ENCODE peak calls at places on chromosomes 5 and 9, in five cellular contexts. V, N, R, D and G are unnamed samples.
A peak's percentile ranks its signal among the peaks of the same experiment; 100 is the strongest.

GRCh38 chr9:37390759-37391158 is 31.7 kb upstream of the GRHPR start:
- DNase-seq in V (no peak), N (no peak), R (peak; percentile 19), D (peak; percentile 74), G (no peak)

GRCh38 chr5:79193643-79194042 is 42.3 kb upstream of the JMY start:
- DNase-seq in V (no peak), N (no peak), R (peak; percentile 12), D (no peak), G (no peak)

GRCh38 chr5:40270274-40270855 is 409.4 kb upstream of the PTGER4 start:
- DNase-seq in V (no peak), N (no peak), R (no peak), D (no peak), G (no peak)

GRCh38 chr5:59799668-59800374 is 93.7 kb downstream of the PDE4D start:
- DNase-seq in V (no peak), N (peak; percentile 38), R (peak; percentile 45), D (peak; percentile 62), G (no peak)

GRCh38 chr5:135388860-135389435 is 10.1 kb downstream of the MACROH2A1 start:
- DNase-seq in V (no peak), N (no peak), R (no peak), D (no peak), G (no peak)

GRCh38 chr5:160524827-160525226 is 103.2 kb downstream of the PTTG1 start:
- DNase-seq in V (no peak), N (no peak), R (no peak), D (no peak), G (no peak)

GRCh38 chr5:15425802-15426201 is 74.2 kb upstream of the FBXL7 start:
- DNase-seq in V (no peak), N (peak; percentile 11), R (no peak), D (peak; percentile 40), G (no peak)

GRCh38 chr9:108056805-108057386 is 567.3 kb upstream of the KLF4 start:
- DNase-seq in V (no peak), N (peak; percentile 39), R (no peak), D (no peak), G (no peak)

GRCh38 chr5:43627028-43627427 is 24.0 kb downstream of the NNT start:
- DNase-seq in V (peak; percentile 52), N (peak; percentile 48), R (peak; percentile 27), D (peak; percentile 94), G (no peak)

DNA sequence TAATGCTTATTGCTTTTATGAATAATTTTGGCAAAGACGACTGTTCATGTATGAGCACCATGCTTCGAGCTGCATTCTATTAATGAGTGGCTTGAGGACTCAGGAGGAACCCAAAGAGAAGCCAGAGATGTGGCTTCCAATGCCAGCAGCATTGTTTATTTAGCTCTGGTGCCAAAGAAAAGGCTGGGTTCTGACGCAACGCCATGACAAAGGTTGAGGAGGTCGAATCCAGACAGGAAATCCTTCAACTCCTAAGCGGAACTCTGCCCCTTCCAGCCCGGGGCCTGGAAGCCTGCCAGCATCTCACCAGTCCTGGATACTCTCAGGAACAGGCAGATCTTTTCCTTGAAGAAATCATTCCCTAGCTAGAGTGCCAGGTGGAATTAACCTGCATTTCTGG is 104.4 kb downstream of the ARHGAP26 start:
- DNase-seq in V (no peak), N (peak; percentile 22), R (no peak), D (no peak), G (no peak)
- H3K4me1 ChIP-seq in V (no peaks in the 10 kb centered on the region), N (peaks cover 18% of the 10 kb centered on the region), R (no peaks in the 10 kb centered on the region), D (no peaks in the 10 kb centered on the region), G (no peaks in the 10 kb centered on the region)

DNA sequence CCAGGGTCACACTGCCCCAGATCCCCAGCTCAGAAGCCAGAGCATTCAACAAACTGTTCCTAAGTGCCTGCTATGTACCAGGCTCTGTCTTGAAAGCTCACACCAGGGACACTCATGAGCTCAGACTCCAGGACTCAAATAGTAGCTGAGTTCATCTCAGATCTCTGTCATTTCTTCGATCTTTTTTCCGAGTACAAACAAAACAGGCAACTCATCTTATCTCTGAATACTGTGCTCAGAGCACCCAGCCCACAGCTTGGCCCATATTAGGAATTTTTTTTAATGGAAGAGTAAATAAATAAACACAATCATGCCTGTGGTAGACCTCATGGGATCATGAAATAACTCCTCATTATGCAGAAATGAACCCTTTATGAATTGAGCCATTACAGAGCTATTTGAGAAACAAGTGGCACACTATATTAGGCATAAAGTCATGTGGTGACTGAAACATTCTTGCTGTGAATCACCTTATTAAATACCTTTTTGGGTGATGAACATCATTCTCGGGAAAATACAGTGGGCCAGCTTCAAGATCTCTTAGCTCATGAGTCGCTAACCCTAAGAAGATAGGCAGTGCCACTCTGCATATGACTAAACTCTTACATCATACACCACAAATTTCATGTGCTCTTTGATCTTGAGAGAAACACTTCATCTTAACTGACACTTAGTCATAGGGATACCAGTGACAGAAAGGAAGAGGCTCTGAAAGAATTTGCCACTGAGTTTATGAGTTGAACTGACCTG is 9.9 kb downstream of the SH3RF2 start:
- DNase-seq in V (no peak), N (peak; percentile 98), R (no peak), D (peak; percentile 69), G (no peak)
- H3K4me1 ChIP-seq in V (peaks cover 2% of the 10 kb centered on the region), N (peaks cover 56% of the 10 kb centered on the region), R (no peaks in the 10 kb centered on the region), D (peaks cover 3% of the 10 kb centered on the region), G (no peaks in the 10 kb centered on the region)

DNA sequence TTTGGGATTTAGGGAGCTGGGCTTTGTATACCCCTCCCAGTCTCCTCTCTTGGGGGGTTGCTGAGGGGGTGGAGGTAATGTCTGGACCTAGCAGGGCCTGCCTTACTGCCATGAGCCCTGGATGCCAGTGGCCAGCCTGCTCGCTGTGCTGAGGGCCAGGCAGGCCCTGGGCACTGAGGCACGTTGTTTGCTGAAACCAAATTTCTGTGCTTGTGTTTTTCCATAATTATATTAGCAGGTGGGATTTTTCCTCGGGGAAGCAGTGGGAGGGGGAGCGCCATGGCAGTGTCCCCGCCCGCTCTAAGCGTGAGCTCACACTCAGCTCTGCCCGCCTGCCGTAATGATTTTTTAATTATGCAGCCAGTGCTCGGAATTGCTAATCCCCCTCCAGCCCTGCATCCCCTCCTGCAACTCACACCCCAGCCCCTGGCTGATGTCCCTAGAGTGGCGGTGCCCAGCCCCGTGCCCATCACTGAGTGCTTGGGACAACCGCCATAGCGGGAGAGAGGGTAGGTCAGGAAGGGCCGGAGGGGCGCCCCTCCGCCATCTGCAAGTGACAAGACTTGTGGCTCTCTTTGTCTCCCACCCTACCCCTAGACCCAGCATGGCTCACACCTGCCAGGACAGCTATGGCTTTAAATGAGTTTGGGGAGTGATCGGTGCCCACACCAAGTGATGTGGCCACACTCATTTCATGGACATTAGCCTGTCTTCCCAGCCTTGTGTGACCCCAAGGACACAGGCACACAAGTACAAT is 21.0 kb downstream of the CXXC5 start:
- DNase-seq in V (no peak), N (no peak), R (no peak), D (no peak), G (no peak)
- H3K4me1 ChIP-seq in V (peaks cover 35% of the 10 kb centered on the region), N (peaks cover 71% of the 10 kb centered on the region), R (peaks cover 36% of the 10 kb centered on the region), D (peaks cover 32% of the 10 kb centered on the region), G (peaks cover 53% of the 10 kb centered on the region)

GRCh38 chr5:10859393-10860195 is 98.6 kb upstream of the DAP start:
- DNase-seq in V (no peak), N (no peak), R (no peak), D (no peak), G (no peak)
- H3K4me1 ChIP-seq in V (peaks cover 8% of the 10 kb centered on the region), N (peaks cover 52% of the 10 kb centered on the region), R (no peaks in the 10 kb centered on the region), D (peaks cover 1% of the 10 kb centered on the region), G (no peaks in the 10 kb centered on the region)